ENCODE peak calls at places on chromosomes 13 and 19, in ten cellular contexts. One of them, this sample, is unnamed. For H3K27me3, the result is how much of the 10 kb centered on the place peaks cover.

GRCh38 chr13:38767506-38768265 is 80.8 kb downstream of the FREM2 start:
- DNase-seq in WERI-Rb-1: no peak
- DNase-seq in colonic mucosa: no peak
- DNase-seq in spleen: no peak
- DNase-seq in neural progenitor cell: no peak
- DNase-seq in stomach: no peak
- DNase-seq in aorta: no peak
- DNase-seq in adrenal gland: no peak
- DNase-seq in CD4-positive, alpha-beta memory T cell: no peak
- DNase-seq in cardiac muscle cell: peak
- DNase-seq in this sample: peak

GRCh38 chr19:41373993-41374392 is 2.3 kb upstream of the TMEM91 start:
- DNase-seq in WERI-Rb-1: peak
- DNase-seq in colonic mucosa: peak
- DNase-seq in spleen: no peak
- DNase-seq in neural progenitor cell: no peak
- DNase-seq in stomach: peak
- DNase-seq in aorta: peak
- DNase-seq in adrenal gland: peak
- DNase-seq in CD4-positive, alpha-beta memory T cell: no peak
- DNase-seq in cardiac muscle cell: peak
- DNase-seq in this sample: peak

GRCh38 chr13:111853146-111853545 is 213.8 kb upstream of the SOX1 start:
- DNase-seq in WERI-Rb-1: no peak
- DNase-seq in colonic mucosa: no peak
- DNase-seq in spleen: no peak
- DNase-seq in neural progenitor cell: no peak
- DNase-seq in stomach: no peak
- DNase-seq in aorta: no peak
- DNase-seq in adrenal gland: no peak
- DNase-seq in CD4-positive, alpha-beta memory T cell: no peak
- DNase-seq in cardiac muscle cell: no peak
- DNase-seq in this sample: no peak

GRCh38 chr19:23698711-23699520 is 11.9 kb upstream of the ZNF675 start:
- DNase-seq in WERI-Rb-1: peak
- DNase-seq in colonic mucosa: peak
- DNase-seq in spleen: no peak
- DNase-seq in neural progenitor cell: no peak
- DNase-seq in stomach: peak
- DNase-seq in aorta: no peak
- DNase-seq in adrenal gland: no peak
- DNase-seq in CD4-positive, alpha-beta memory T cell: no peak
- DNase-seq in cardiac muscle cell: no peak
- DNase-seq in this sample: no peak

GRCh38 chr13:101640797-101641400 is 188.4 kb downstream of the ITGBL1 start:
- DNase-seq in WERI-Rb-1: no peak
- DNase-seq in colonic mucosa: no peak
- DNase-seq in spleen: no peak
- DNase-seq in neural progenitor cell: no peak
- DNase-seq in stomach: no peak
- DNase-seq in aorta: no peak
- DNase-seq in adrenal gland: no peak
- DNase-seq in CD4-positive, alpha-beta memory T cell: no peak
- DNase-seq in cardiac muscle cell: peak
- DNase-seq in this sample: no peak

GRCh38 chr19:1855040-1855827 is 7.0 kb upstream of the REXO1 start:
- DNase-seq in WERI-Rb-1: peak
- DNase-seq in colonic mucosa: peak
- DNase-seq in spleen: peak
- DNase-seq in neural progenitor cell: peak
- DNase-seq in stomach: peak
- DNase-seq in aorta: peak
- DNase-seq in adrenal gland: peak
- DNase-seq in CD4-positive, alpha-beta memory T cell: peak
- DNase-seq in cardiac muscle cell: peak
- DNase-seq in this sample: peak

GRCh38 chr13:98556968-98557591 is 19.8 kb downstream of the STK24 start:
- DNase-seq in WERI-Rb-1: peak
- DNase-seq in colonic mucosa: no peak
- DNase-seq in spleen: no peak
- DNase-seq in neural progenitor cell: no peak
- DNase-seq in stomach: peak
- DNase-seq in aorta: no peak
- DNase-seq in adrenal gland: no peak
- DNase-seq in CD4-positive, alpha-beta memory T cell: peak
- DNase-seq in cardiac muscle cell: no peak
- DNase-seq in this sample: no peak

GRCh38 chr13:68275758-68276157 is 1045.6 kb upstream of the PCDH9 start:
- DNase-seq in WERI-Rb-1: no peak
- DNase-seq in colonic mucosa: no peak
- DNase-seq in spleen: no peak
- DNase-seq in neural progenitor cell: no peak
- DNase-seq in stomach: no peak
- DNase-seq in aorta: no peak
- DNase-seq in adrenal gland: no peak
- DNase-seq in CD4-positive, alpha-beta memory T cell: no peak
- DNase-seq in cardiac muscle cell: no peak
- DNase-seq in this sample: no peak

GRCh38 chr19:33192010-33192409 is 2.1 kb upstream of the LRP3 start:
- DNase-seq in WERI-Rb-1: no peak
- DNase-seq in colonic mucosa: no peak
- DNase-seq in spleen: peak
- DNase-seq in neural progenitor cell: peak
- DNase-seq in stomach: no peak
- DNase-seq in aorta: peak
- DNase-seq in adrenal gland: no peak
- DNase-seq in CD4-positive, alpha-beta memory T cell: no peak
- DNase-seq in cardiac muscle cell: no peak
- DNase-seq in this sample: peak

GRCh38 chr13:48486362-48486761 is 46.5 kb downstream of the RCBTB2 start:
- DNase-seq in WERI-Rb-1: no peak
- DNase-seq in colonic mucosa: no peak
- DNase-seq in spleen: no peak
- DNase-seq in neural progenitor cell: no peak
- DNase-seq in stomach: no peak
- DNase-seq in aorta: no peak
- DNase-seq in adrenal gland: no peak
- DNase-seq in CD4-positive, alpha-beta memory T cell: no peak
- DNase-seq in cardiac muscle cell: no peak
- DNase-seq in this sample: no peak

GRCh38 chr19:2477141-2477710 is 1.3 kb downstream of the GADD45B start:
- DNase-seq in WERI-Rb-1: no peak
- DNase-seq in colonic mucosa: peak
- DNase-seq in spleen: peak
- DNase-seq in neural progenitor cell: peak
- DNase-seq in stomach: peak
- DNase-seq in aorta: peak
- DNase-seq in adrenal gland: peak
- DNase-seq in CD4-positive, alpha-beta memory T cell: no peak
- DNase-seq in cardiac muscle cell: peak
- DNase-seq in this sample: no peak

GRCh38 chr19:55619264-55619663 is 5.1 kb downstream of the ZNF784 start:
- DNase-seq in WERI-Rb-1: no peak
- DNase-seq in colonic mucosa: no peak
- DNase-seq in spleen: no peak
- DNase-seq in neural progenitor cell: no peak
- DNase-seq in stomach: no peak
- DNase-seq in aorta: no peak
- DNase-seq in adrenal gland: no peak
- DNase-seq in CD4-positive, alpha-beta memory T cell: no peak
- DNase-seq in cardiac muscle cell: peak
- DNase-seq in this sample: no peak
- H3K27ac ChIP-seq in WERI-Rb-1: peak
- H3K27ac ChIP-seq in colonic mucosa: no peak
- H3K27ac ChIP-seq in spleen: peak
- H3K27ac ChIP-seq in neural progenitor cell: no peak
- H3K27ac ChIP-seq in stomach: no peak
- H3K27ac ChIP-seq in aorta: no peak
- H3K27ac ChIP-seq in adrenal gland: no peak
- H3K27ac ChIP-seq in CD4-positive, alpha-beta memory T cell: no peak
- H3K27ac ChIP-seq in cardiac muscle cell: no peak
- H3K27ac ChIP-seq in this sample: no peak

DNA sequence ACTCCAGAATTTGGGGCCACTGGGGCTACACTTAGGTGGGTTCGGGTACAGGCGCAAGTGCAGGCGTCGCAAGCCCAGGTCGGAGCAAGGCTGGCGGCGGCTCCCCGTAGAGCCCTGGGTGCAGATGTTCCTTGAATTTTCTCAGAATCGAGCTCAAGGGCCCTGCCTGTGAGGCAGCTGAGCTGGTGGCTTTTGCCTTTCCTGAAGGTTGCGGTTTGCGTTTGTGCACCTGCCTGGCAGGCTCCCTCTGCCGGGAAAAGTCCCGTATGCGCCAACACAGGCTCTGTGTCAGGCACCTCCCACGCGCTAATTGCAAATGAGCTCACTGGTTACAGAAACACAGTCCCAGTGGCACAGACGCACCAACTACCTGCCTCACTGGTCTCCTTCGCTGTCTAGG is 5.9 kb downstream of the DOHH start:
- DNase-seq in WERI-Rb-1: no peak
- DNase-seq in colonic mucosa: no peak
- DNase-seq in spleen: no peak
- DNase-seq in neural progenitor cell: no peak
- DNase-seq in stomach: peak
- DNase-seq in aorta: no peak
- DNase-seq in adrenal gland: no peak
- DNase-seq in CD4-positive, alpha-beta memory T cell: peak
- DNase-seq in cardiac muscle cell: no peak
- DNase-seq in this sample: no peak
- H3K4me3 ChIP-seq in WERI-Rb-1: no peak
- H3K4me3 ChIP-seq in colonic mucosa: no peak
- H3K4me3 ChIP-seq in spleen: no peak
- H3K4me3 ChIP-seq in neural progenitor cell: no peak
- H3K4me3 ChIP-seq in stomach: no peak
- H3K4me3 ChIP-seq in aorta: no peak
- H3K4me3 ChIP-seq in adrenal gland: no peak
- H3K4me3 ChIP-seq in CD4-positive, alpha-beta memory T cell: no peak
- H3K4me3 ChIP-seq in cardiac muscle cell: no peak
- H3K4me3 ChIP-seq in this sample: peak

GRCh38 chr19:38529610-38530009 is 88.1 kb downstream of the MAP4K1 start:
- DNase-seq in WERI-Rb-1: peak
- DNase-seq in colonic mucosa: no peak
- DNase-seq in spleen: no peak
- DNase-seq in neural progenitor cell: no peak
- DNase-seq in stomach: no peak
- DNase-seq in aorta: no peak
- DNase-seq in adrenal gland: no peak
- DNase-seq in CD4-positive, alpha-beta memory T cell: no peak
- DNase-seq in cardiac muscle cell: no peak
- DNase-seq in this sample: no peak

GRCh38 chr19:38526430-38526829 is 91.3 kb downstream of the MAP4K1 start:
- DNase-seq in WERI-Rb-1: no peak
- DNase-seq in colonic mucosa: no peak
- DNase-seq in spleen: no peak
- DNase-seq in neural progenitor cell: no peak
- DNase-seq in stomach: no peak
- DNase-seq in aorta: no peak
- DNase-seq in adrenal gland: no peak
- DNase-seq in CD4-positive, alpha-beta memory T cell: no peak
- DNase-seq in cardiac muscle cell: no peak
- DNase-seq in this sample: no peak

GRCh38 chr19:38528213-38528755 is 89.5 kb downstream of the MAP4K1 start:
- DNase-seq in WERI-Rb-1: no peak
- DNase-seq in colonic mucosa: no peak
- DNase-seq in spleen: no peak
- DNase-seq in neural progenitor cell: no peak
- DNase-seq in stomach: no peak
- DNase-seq in aorta: no peak
- DNase-seq in adrenal gland: no peak
- DNase-seq in CD4-positive, alpha-beta memory T cell: no peak
- DNase-seq in cardiac muscle cell: no peak
- DNase-seq in this sample: no peak

GRCh38 chr19:38527466-38528136 is 90.2 kb downstream of the MAP4K1 start:
- DNase-seq in WERI-Rb-1: peak
- DNase-seq in colonic mucosa: no peak
- DNase-seq in spleen: no peak
- DNase-seq in neural progenitor cell: no peak
- DNase-seq in stomach: no peak
- DNase-seq in aorta: no peak
- DNase-seq in adrenal gland: no peak
- DNase-seq in CD4-positive, alpha-beta memory T cell: peak
- DNase-seq in cardiac muscle cell: no peak
- DNase-seq in this sample: no peak

DNA sequence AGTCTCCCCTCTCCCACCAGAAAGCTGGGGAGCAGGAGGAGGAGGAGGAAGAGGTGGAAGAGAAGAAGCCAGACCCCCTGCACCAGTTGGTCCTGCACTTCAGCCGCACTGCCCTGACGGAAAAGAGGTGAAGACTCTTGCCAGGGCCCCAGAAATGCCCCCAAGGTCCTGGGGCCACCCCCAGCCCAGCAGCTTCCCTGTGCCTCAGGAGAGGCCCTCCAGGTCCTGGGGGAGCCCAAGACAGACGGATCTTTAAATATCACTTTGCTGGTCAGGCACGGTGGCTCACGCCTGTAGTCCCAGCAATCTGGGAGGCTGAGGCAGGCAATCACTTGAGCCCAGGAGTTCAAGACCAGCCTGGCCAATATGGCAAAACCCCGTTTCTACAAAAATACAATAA is 88.8 kb downstream of the MAP4K1 start:
- DNase-seq in WERI-Rb-1: no peak
- DNase-seq in colonic mucosa: no peak
- DNase-seq in spleen: no peak
- DNase-seq in neural progenitor cell: no peak
- DNase-seq in stomach: no peak
- DNase-seq in aorta: no peak
- DNase-seq in adrenal gland: no peak
- DNase-seq in CD4-positive, alpha-beta memory T cell: no peak
- DNase-seq in cardiac muscle cell: no peak
- DNase-seq in this sample: no peak
- H3K27me3 ChIP-seq in WERI-Rb-1: under half
- H3K27me3 ChIP-seq in colonic mucosa: under half
- H3K27me3 ChIP-seq in spleen: under half
- H3K27me3 ChIP-seq in neural progenitor cell: under half
- H3K27me3 ChIP-seq in stomach: under half
- H3K27me3 ChIP-seq in aorta: under half
- H3K27me3 ChIP-seq in adrenal gland: under half
- H3K27me3 ChIP-seq in CD4-positive, alpha-beta memory T cell: under half
- H3K27me3 ChIP-seq in cardiac muscle cell: under half
- H3K27me3 ChIP-seq in this sample: under half

DNA sequence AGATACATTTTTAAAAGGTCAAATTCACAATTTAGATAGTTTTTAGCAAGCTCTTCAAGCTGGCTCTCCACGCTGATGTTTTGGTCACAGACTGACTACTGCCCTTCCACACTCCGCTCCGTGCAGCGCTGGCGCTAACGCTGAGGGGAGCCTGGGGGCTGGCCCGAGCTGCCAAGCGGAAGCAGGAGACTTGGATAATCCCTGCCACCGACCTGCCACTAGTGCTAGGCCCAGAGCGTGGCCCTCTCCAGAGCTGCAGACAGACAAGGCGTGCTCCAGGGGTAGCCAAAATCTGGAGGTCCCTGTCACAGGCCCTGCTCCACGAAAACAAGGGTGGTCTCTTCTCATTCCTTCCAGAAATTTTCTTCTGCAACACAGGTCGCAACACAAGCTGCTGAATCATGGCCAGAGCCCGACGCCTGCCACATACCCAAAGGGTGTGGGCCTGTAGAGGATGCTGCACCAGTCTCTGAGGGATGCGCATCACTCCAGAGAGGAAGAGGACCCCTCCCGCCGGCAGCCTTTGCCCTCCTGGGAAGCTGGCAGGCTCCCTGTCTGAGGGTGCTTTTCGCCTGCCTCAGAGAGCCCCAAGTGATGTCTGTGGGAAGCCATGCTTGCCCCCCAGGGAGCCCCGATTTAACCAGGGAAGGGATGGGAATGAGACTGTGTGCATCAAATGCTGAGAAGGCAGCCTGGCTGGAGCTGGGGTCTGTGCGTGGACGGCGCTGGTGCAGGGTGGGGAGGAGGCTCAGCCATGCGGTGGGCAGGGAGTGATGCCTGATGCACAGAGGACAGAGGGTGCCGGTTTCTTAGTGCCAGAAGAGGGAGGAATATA is 21.6 kb downstream of the CAPS start:
- DNase-seq in WERI-Rb-1: peak
- DNase-seq in colonic mucosa: no peak
- DNase-seq in spleen: no peak
- DNase-seq in neural progenitor cell: no peak
- DNase-seq in stomach: no peak
- DNase-seq in aorta: no peak
- DNase-seq in adrenal gland: no peak
- DNase-seq in CD4-positive, alpha-beta memory T cell: no peak
- DNase-seq in cardiac muscle cell: no peak
- DNase-seq in this sample: no peak
- H3K27ac ChIP-seq in WERI-Rb-1: no peak
- H3K27ac ChIP-seq in colonic mucosa: no peak
- H3K27ac ChIP-seq in spleen: peak
- H3K27ac ChIP-seq in neural progenitor cell: no peak
- H3K27ac ChIP-seq in stomach: peak
- H3K27ac ChIP-seq in aorta: no peak
- H3K27ac ChIP-seq in adrenal gland: no peak
- H3K27ac ChIP-seq in CD4-positive, alpha-beta memory T cell: no peak
- H3K27ac ChIP-seq in cardiac muscle cell: no peak
- H3K27ac ChIP-seq in this sample: no peak